ENCODE peak calls at places on chromosomes 4 and X, in five cellular contexts. U is uterus, G is astrocyte of the spinal cord, L is GM12865, O is adipocyte. A is an unnamed sample.

GRCh38 chr4:105807496-105807895 is 87.8 kb upstream of the NPNT start:
- DNase-seq in L (no peak), G (peak), U (no peak), O (no peak), A (peak)

GRCh38 chr4:183533698-183534097 is 28.8 kb downstream of the ING2 start:
- DNase-seq in O (no peak), L (no peak), G (no peak), U (no peak), A (no peak)

GRCh38 chrX:103066606-103067005 is 2.6 kb upstream of the BEX1 start:
- DNase-seq in U (no peak), G (no peak), L (no peak), O (peak), A (no peak)

GRCh38 chrX:9267415-9267814 is 197.4 kb upstream of the TBL1X start:
- DNase-seq in G (no peak), O (no peak), U (no peak), L (no peak), A (no peak)

GRCh38 chr4:150973626-150974250 is 41.3 kb downstream of the LRBA start:
- DNase-seq in L (no peak), U (no peak), G (no peak), O (no peak), A (no peak)

GRCh38 chr4:85488416-85488815 is 13.5 kb downstream of the ARHGAP24 start:
- DNase-seq in U (no peak), O (no peak), L (no peak), G (no peak), A (no peak)

GRCh38 chr4:150773729-150774449 is 191.9 kb downstream of the MAB21L2 start:
- DNase-seq in U (no peak), G (no peak), L (no peak), O (no peak), A (no peak)

GRCh38 chr4:8281519-8282133 is 12.1 kb downstream of the HTRA3 start:
- DNase-seq in U (peak), L (no peak), O (peak), G (peak), A (peak)

GRCh38 chr4:7186516-7187296 is 5.6 kb upstream of the SORCS2 start:
- DNase-seq in L (no peak), U (no peak), O (no peak), G (no peak), A (no peak)

GRCh38 chr4:134627386-134627785 is 425.8 kb upstream of the PABPC4L start:
- DNase-seq in O (no peak), L (no peak), G (no peak), U (no peak), A (no peak)

GRCh38 chr4:187174749-187175148 is 451.1 kb upstream of the FAT1 start:
- DNase-seq in U (no peak), G (no peak), L (no peak), O (no peak), A (no peak)

GRCh38 chr4:186144596-186145569 is 40.4 kb downstream of the FAM149A start:
- DNase-seq in L (peak), G (peak), U (peak), O (peak), A (peak)

GRCh38 chr4:124915073-124915472 is 202.5 kb upstream of the ANKRD50 start:
- DNase-seq in G (no peak), U (no peak), O (no peak), L (no peak), A (no peak)

GRCh38 chrX:152897216-152898144 is at the start of gene ZNF185:
- DNase-seq in U (no peak), G (peak), L (no peak), O (peak), A (no peak)

GRCh38 chr4:154743683-154744340 is at the start of gene LRAT:
- DNase-seq in G (peak), L (no peak), U (no peak), O (no peak), A (no peak)

GRCh38 chr4:182855312-182855711 is 61.9 kb downstream of the DCTD start:
- DNase-seq in L (no peak), G (no peak), U (no peak), O (no peak), A (no peak)

GRCh38 chr4:69813628-69814027 is 46.3 kb downstream of the SULT1E1 start:
- DNase-seq in O (no peak), L (no peak), U (no peak), G (no peak), A (no peak)

GRCh38 chrX:46216406-46216805 is 328.8 kb downstream of the ZNF674 start:
- DNase-seq in L (no peak), G (no peak), U (no peak), O (no peak), A (no peak)

DNA sequence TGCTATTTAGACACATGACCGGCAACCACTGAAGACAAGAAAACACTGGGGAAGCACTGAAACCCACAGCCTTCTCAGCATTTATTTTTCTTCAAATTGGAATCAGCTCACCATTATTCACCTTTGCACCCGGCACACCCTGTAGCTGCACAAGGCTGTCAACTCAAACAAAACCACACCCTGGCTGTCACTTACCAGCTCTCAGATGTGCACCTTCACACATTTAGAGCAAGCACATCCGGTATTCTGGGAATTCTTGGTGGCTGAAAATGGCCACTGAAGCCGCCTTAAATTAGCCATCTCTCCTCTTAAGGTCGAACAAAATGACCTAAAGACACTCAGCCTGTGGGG is 5.9 kb downstream of the ZFYVE28 start:
- DNase-seq in O (no peak), L (peak), G (no peak), U (no peak), A (no peak)
- H3K4me3 ChIP-seq in O (peak), L (peak), G (peak), U (no peak), A (peak)

GRCh38 chr4:62517721-62518120 is 1317.6 kb downstream of the ADGRL3 start:
- DNase-seq in G (peak), U (no peak), L (no peak), O (no peak), A (no peak)
- H3K4me3 ChIP-seq in G (no peak), U (no peak), L (no peak), O (no peak), A (no peak)

DNA sequence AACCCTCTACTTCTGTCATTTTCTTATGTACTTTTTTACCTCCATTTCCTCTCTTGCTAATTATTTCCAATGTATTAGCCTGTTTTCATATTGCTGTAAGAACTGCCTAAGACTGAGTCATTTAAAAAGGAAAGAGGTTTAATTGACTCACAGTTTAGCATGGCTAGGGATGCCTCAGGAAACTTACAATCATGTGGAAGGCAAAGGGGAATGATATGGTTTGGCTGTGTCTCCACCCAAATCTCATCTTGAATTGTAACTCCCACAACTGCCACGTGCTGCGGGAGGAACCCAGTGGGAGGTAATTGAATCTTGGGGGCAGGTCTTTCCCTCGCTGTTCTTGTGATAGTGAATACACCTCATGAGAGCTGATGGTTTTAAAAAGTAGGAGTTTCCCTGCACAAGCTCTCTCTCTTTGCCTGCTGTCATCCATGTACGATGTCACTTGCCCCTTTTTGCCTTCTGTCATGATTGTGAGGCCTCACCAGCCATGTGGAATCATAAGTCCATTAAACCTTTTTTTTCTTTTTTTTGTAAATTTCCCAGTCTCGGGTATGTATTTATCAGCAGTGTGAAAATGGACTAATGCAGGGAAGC is 870.0 kb upstream of the INTU start:
- DNase-seq in U (no peak), L (no peak), O (no peak), G (no peak), A (no peak)
- H3K4me3 ChIP-seq in U (no peak), L (no peak), O (no peak), G (no peak), A (no peak)

GRCh38 chr4:102411416-102411815 is 66.1 kb upstream of the SLC39A8 start:
- DNase-seq in G (no peak), U (no peak), L (no peak), O (peak), A (no peak)
- H3K4me3 ChIP-seq in G (no peak), U (no peak), L (no peak), O (no peak), A (no peak)

GRCh38 chr4:165208741-165209388 is 1.5 kb downstream of the KLHL2 start:
- DNase-seq in U (no peak), L (peak), G (peak), O (no peak), A (no peak)
- H3K4me3 ChIP-seq in U (no peak), L (peak), G (peak), O (peak), A (no peak)

GRCh38 chrX:118349188-118349587 is 3.3 kb downstream of the WDR44 start:
- DNase-seq in U (no peak), O (no peak), G (no peak), L (no peak), A (no peak)
- H3K4me3 ChIP-seq in U (no peak), O (no peak), G (no peak), L (no peak), A (no peak)

GRCh38 chr4:2873329-2873728 is 29.7 kb downstream of the ADD1 start:
- DNase-seq in L (no peak), G (no peak), U (no peak), O (no peak), A (no peak)
- H3K4me3 ChIP-seq in L (no peak), G (no peak), U (no peak), O (no peak), A (no peak)

A was measured in skeletal muscle cell.